ENCODE peak calls at places on chromosomes 4 and X, in four cellular contexts. Q is HCT116; E is heart left ventricle; K is CD4-positive, alpha-beta T cell. O is an unnamed sample.

GRCh38 chr4:98226396-98226795 is 34.8 kb upstream of the RAP1GDS1 start:
- DNase-seq in E (no peak), Q (no peak), K (no peak), O (no peak)

GRCh38 chrX:153933751-153934472 is 925 bp downstream of the NAA10 start:
- DNase-seq in E (no peak), K (no peak), Q (no peak), O (no peak)

GRCh38 chrX:19177710-19178109 is 55.4 kb upstream of the ADGRG2 start:
- DNase-seq in K (no peak), E (no peak), Q (no peak), O (no peak)

GRCh38 chr4:71473541-71474240 is 134.9 kb downstream of the SLC4A4 start:
- DNase-seq in K (no peak), E (no peak), Q (no peak), O (no peak)

GRCh38 chr4:120977435-120977997 is 55.0 kb upstream of the PRDM5 start:
- DNase-seq in E (no peak), K (no peak), Q (peak; percentile 61), O (no peak)

GRCh38 chrX:39338583-39338982 is 537.3 kb downstream of the MID1IP1 start:
- DNase-seq in Q (no peak), K (no peak), E (no peak), O (no peak)

GRCh38 chr4:28479666-28480065 is 1619.0 kb downstream of the STIM2 start:
- DNase-seq in K (no peak), E (no peak), Q (no peak), O (no peak)

GRCh38 chrX:1462596-1463251 is 10.0 kb upstream of the ASMTL start:
- DNase-seq in K (peak; percentile 50), E (no peak), Q (no peak), O (peak; percentile 63)

GRCh38 chrX:154058207-154058997 is 38.7 kb upstream of the IRAK1 start:
- DNase-seq in E (no peak), K (no peak), Q (no peak), O (no peak)

GRCh38 chr4:76804060-76804459 is 93.9 kb downstream of the SOWAHB start:
- DNase-seq in E (no peak), Q (no peak), K (no peak), O (no peak)

GRCh38 chr4:54525602-54526001 is 132.2 kb upstream of the KIT start:
- DNase-seq in K (no peak), Q (no peak), E (no peak), O (no peak)

GRCh38 chr4:44908565-44908964 is 182.2 kb upstream of the GNPDA2 start:
- DNase-seq in K (no peak), Q (no peak), E (no peak), O (no peak)

GRCh38 chrX:119201570-119201969 is 34.5 kb upstream of the PGRMC1 start:
- DNase-seq in E (no peak), K (no peak), Q (no peak), O (no peak)

GRCh38 chr4:52107745-52108144 is 56.6 kb downstream of the SPATA18 start:
- DNase-seq in E (no peak), Q (no peak), K (no peak), O (no peak)

GRCh38 chr4:85803846-85804245 is 328.9 kb downstream of the ARHGAP24 start:
- DNase-seq in K (no peak), E (no peak), Q (no peak), O (no peak)

GRCh38 chr4:25299476-25300203 is 12.9 kb upstream of the ZCCHC4 start:
- DNase-seq in K (no peak), Q (no peak), E (no peak), O (no peak)

GRCh38 chrX:52983526-52983925 is 25.2 kb upstream of the FAM156A start:
- DNase-seq in E (no peak), K (no peak), Q (no peak), O (no peak)

GRCh38 chr4:178138491-178138890 is 696.3 kb upstream of the AGA start:
- DNase-seq in K (no peak), E (no peak), Q (no peak), O (no peak)

GRCh38 chr4:98801259-98801725 is 127.6 kb downstream of the EIF4E start:
- DNase-seq in K (no peak), E (no peak), Q (no peak), O (no peak)

GRCh38 chr4:112378858-112379257 is 81.7 kb downstream of the ALPK1 start:
- DNase-seq in K (no peak), Q (no peak), E (no peak), O (no peak)

GRCh38 chr4:17721496-17722360 is 59.7 kb downstream of the FAM184B start:
- DNase-seq in Q (no peak), E (no peak), K (no peak), O (no peak)

GRCh38 chr4:186416451-186417060 is 138.8 kb downstream of the MTNR1A start:
- DNase-seq in K (no peak), Q (no peak), E (no peak), O (no peak)

GRCh38 chrX:67893931-67894330 is 350.1 kb downstream of the AR start:
- DNase-seq in E (no peak), Q (no peak), K (no peak), O (no peak)

GRCh38 chr4:173415885-173416658 is 17.2 kb upstream of the SCRG1 start:
- DNase-seq in E (peak; percentile 50), K (no peak), Q (no peak), O (no peak)

GRCh38 chr4:144507309-144508101 is 138.5 kb upstream of the HHIP start:
- DNase-seq in Q (no peak), K (no peak), E (no peak), O (no peak)

GRCh38 chr4:122602277-122603142 is 18.4 kb downstream of the IL21 start:
- DNase-seq in E (no peak), Q (peak; percentile 49), K (no peak), O (no peak)

GRCh38 chr4:47510506-47511143 is 25.6 kb downstream of the ATP10D start:
- DNase-seq in K (no peak), E (no peak), Q (no peak), O (no peak)

GRCh38 chr4:138035781-138036258 is 206.3 kb downstream of the SLC7A11 start:
- DNase-seq in K (no peak), Q (peak; percentile 53), E (no peak), O (no peak)

GRCh38 chrX:53445977-53446376 is 11.8 kb upstream of the HSD17B10 start:
- DNase-seq in K (no peak), E (peak; percentile 43), Q (no peak), O (peak; percentile 24)

GRCh38 chr4:158850800-158851644 is 82.2 kb downstream of the FNIP2 start:
- DNase-seq in E (no peak), Q (peak; percentile 15), K (no peak), O (no peak)

DNA sequence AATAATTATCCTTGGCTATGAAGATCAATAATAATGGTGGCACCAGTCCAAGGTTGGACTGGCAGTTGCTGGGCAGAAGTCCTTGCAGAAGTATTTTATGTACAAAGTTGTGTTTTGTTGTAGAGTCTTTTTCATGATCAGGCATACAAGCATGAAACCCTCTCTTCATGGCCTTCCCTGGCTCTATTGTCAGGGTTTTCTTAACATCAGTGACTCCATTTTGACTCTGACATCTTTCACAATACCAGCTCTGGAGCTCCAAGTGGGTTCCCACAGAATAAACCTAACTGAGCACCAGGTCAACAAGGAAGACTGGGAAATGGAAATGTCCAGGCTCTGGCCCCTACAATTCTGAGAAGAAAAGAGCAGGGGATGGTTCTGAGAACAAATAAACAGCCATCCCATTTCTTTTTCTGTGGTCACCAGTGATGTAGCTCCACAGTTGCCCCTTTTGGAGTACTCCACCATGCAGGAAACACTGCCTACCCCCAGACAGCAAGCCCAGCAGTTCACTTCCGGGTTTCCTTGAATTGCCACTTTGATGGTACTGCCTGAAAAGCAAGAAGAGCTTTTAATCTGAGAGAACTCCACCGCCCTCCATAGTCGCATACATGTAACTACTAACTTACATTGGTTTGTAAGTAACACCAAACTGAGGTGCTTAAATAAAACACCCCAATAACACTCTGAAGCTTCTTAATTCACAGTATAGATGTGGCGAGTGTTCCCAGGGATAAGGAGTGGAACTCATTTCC is 53.5 kb upstream of the HPSE start:
- DNase-seq in Q (no peak), E (no peak), K (no peak), O (no peak)
- TF ChIP-seq CTCF in Q (no peak), E (no peak), K (no peak), O (no peak)

DNA sequence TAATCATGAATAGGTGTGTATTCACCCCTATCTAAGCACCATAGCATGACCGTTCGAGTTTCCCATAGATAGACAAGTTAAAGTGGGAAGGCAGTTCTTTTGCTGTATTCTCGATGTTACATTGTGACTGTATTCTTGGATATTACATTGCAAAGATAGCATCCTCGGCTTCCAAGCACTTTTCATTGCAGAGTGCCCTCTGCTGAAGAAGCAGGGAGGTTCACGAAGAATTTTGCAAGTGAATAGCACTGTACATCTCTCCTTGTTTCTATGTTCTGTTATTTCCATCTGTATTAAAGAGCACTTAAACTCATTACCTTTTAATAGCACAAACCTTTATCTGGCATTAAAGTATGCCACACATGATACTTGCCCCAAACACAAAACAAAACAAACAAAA is 426.7 kb upstream of the ARX start:
- DNase-seq in E (no peak), Q (no peak), K (no peak), O (no peak)
- TF ChIP-seq CTCF in E (no peak), Q (peak; percentile 15), K (no peak), O (no peak)

GRCh38 chr4:6472387-6473263 is at the start of gene PPP2R2C:
- DNase-seq in E (no peak), Q (no peak), K (no peak), O (no peak)

GRCh38 chr4:6474705-6475457 is 2.5 kb upstream of the PPP2R2C start:
- DNase-seq in E (no peak), Q (no peak), K (no peak), O (no peak)

GRCh38 chr4:6475492-6476020 is 3.1 kb upstream of the PPP2R2C start:
- DNase-seq in E (no peak), K (no peak), Q (no peak), O (no peak)

GRCh38 chr4:6473264-6474052 is 1.0 kb upstream of the PPP2R2C start:
- DNase-seq in K (no peak), E (no peak), Q (no peak), O (peak; percentile 31)

GRCh38 chr4:6474053-6474568 is 1.7 kb upstream of the PPP2R2C start:
- DNase-seq in K (no peak), E (no peak), Q (no peak), O (no peak)
- TF ChIP-seq CTCF in K (no peak), E (peak; percentile 7), Q (peak; percentile 62), O (no peak)

GRCh38 chr4:164304240-164304639 is 449.7 kb upstream of the SMIM31 start:
- DNase-seq in K (no peak), Q (no peak), E (no peak), O (no peak)
- TF ChIP-seq CTCF in K (no peak), Q (no peak), E (no peak), O (no peak)

DNA sequence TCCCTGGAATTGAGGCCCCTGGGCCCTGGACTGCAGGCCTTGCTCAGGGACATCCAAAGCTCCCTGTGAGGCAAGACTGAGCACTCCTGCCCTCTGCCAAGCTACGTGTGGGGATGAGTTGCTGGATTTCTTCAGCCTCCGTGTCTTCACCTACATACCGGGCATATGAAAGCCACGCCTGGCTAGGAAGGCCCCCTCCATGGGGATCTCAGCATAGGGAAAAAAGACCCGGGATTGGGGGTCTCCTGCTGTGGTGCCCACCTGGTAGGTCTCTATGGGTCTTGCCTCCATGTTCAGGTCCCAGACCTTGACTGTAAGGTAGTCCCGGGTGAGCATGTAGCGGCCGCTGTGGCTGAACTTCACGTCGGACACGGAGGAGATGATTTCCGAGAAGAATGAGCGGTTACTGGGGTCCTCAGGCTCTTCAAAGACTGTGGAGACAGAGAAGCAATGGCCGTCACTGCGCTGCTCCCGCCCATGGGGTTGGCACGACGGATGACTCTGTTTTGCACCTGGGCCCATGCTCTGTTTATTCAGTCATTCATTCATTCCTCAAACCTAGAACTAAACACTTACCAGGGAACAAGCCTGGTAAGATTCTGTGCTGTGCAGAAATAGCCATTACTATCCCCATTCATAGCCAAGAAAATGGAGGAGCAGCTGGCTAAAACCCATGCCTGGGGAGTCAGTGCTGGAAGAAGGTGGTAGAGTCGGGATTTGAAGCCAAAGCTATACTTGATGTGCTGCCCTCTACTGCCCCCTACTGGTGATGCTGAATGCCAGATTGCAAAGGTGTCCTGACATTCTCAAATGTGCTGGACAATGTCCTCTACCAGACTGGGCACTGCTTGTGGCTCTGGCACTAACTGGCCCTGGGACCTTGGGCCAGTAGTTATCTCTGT is 63.9 kb downstream of the WFS1 start:
- DNase-seq in E (no peak), Q (no peak), K (no peak), O (no peak)
- TF ChIP-seq CTCF in E (peak; percentile 35), Q (peak; percentile 83), K (peak; percentile 49), O (no peak)